ENCODE peak calls at places on chromosome 7, in ten cellular contexts. O is activated CD4-positive, CD25-positive, alpha-beta regulatory T cell treated with anti-CD3 and anti-CD28 coated beads, Interleukin-2, amount 50 U/mL, for 16 hours; H is NCI-H2171; Y is activated CD4-positive, alpha-beta T cell treated with anti-CD3 and anti-CD28 coated beads, Interleukin-2, amount 50 U/mL, for 1 hour; F is T-cell; Z is naive thymus-derived CD4-positive, alpha-beta T cell; N is foreskin melanocyte; T is esophagus squamous epithelium; U is GM20000; G is tibial nerve. B is an unnamed sample.

GRCh38 chr7:5667391-5667790 is 114.1 kb downstream of the RNF216 start:
- DNase-seq in O (no peak), H (no peak), Y (no peak), F (no peak), Z (no peak), N (no peak), T (no peak), U (no peak), G (no peak), B (no peak)

GRCh38 chr7:1844336-1844955 is 174.4 kb downstream of the ELFN1 start:
- DNase-seq in O (no peak), H (no peak), Y (no peak), F (no peak), Z (no peak), N (no peak), T (no peak), U (no peak), G (peak; percentile 11), B (no peak)

GRCh38 chr7:96962221-96962620 is 43.1 kb upstream of the DLX6 start:
- DNase-seq in O (no peak), H (no peak), Y (no peak), F (no peak), Z (no peak), N (no peak), T (no peak), U (no peak), G (no peak), B (no peak)

GRCh38 chr7:130356760-130357611 is 12.4 kb downstream of the CPA5 start:
- DNase-seq in O (no peak), H (no peak), Y (no peak), F (no peak), Z (no peak), N (no peak), T (no peak), U (no peak), G (peak; percentile 59), B (no peak)

GRCh38 chr7:24899905-24900304 is 80.1 kb downstream of the OSBPL3 start:
- DNase-seq in O (no peak), H (no peak), Y (no peak), F (no peak), Z (no peak), N (no peak), T (no peak), U (no peak), G (no peak), B (no peak)

GRCh38 chr7:93232673-93233018 is 480 bp downstream of the VPS50 start:
- DNase-seq in O (no peak), H (no peak), Y (no peak), F (no peak), Z (no peak), N (no peak), T (no peak), U (no peak), G (no peak), B (no peak)

GRCh38 chr7:78379148-78379547 is 580.6 kb downstream of the PHTF2 start:
- DNase-seq in O (no peak), H (no peak), Y (no peak), F (no peak), Z (no peak), N (no peak), T (no peak), U (no peak), G (no peak), B (no peak)

GRCh38 chr7:91045626-91046025 is 218.6 kb upstream of the FZD1 start:
- DNase-seq in O (no peak), H (no peak), Y (no peak), F (no peak), Z (no peak), N (no peak), T (no peak), U (no peak), G (no peak), B (no peak)

GRCh38 chr7:101933685-101934084 is 116.3 kb downstream of the CUX1 start:
- DNase-seq in O (no peak), H (no peak), Y (no peak), F (no peak), Z (no peak), N (no peak), T (no peak), U (peak; percentile 65), G (no peak), B (no peak)

GRCh38 chr7:27207348-27207985 is 7.6 kb upstream of the HOXA13 start:
- DNase-seq in O (no peak), H (no peak), Y (no peak), F (no peak), Z (no peak), N (no peak), T (no peak), U (no peak), G (no peak), B (no peak)

GRCh38 chr7:34747842-34748241 is 89.8 kb downstream of the NPSR1 start:
- DNase-seq in O (no peak), H (peak; percentile 37), Y (no peak), F (no peak), Z (no peak), N (no peak), T (no peak), U (no peak), G (no peak), B (no peak)

GRCh38 chr7:154913645-154914579 is 89.0 kb downstream of the PAXIP1 start:
- DNase-seq in O (peak; percentile 75), H (no peak), Y (peak; percentile 89), F (peak; percentile 82), Z (peak; percentile 81), N (peak; percentile 46), T (no peak), U (peak; percentile 91), G (peak; percentile 82), B (peak; percentile 76)